ENCODE peak calls at places on chromosomes 6 and 20, in ten cellular contexts. One of them, this sample, is unnamed.

GRCh38 chr6:166866839-166867637 is 89.3 kb downstream of the RNASET2 start:
- DNase-seq in HFFc6: no peak
- DNase-seq in ELR: no peak
- DNase-seq in dorsolateral prefrontal cortex: no peak
- DNase-seq in mesendoderm: no peak
- DNase-seq in neural progenitor cell: no peak
- DNase-seq in PC-3: no peak
- DNase-seq in GM23248: no peak
- DNase-seq in kidney epithelial cell: no peak
- DNase-seq in NCI-H1436 treated with DMSO at 0.1 percent for 48 hours: no peak
- DNase-seq in this sample: no peak

GRCh38 chr20:35311409-35311808 is 19.2 kb upstream of the FAM83C start:
- DNase-seq in HFFc6: peak; percentile 15
- DNase-seq in ELR: peak; percentile 96
- DNase-seq in dorsolateral prefrontal cortex: no peak
- DNase-seq in mesendoderm: peak; percentile 58
- DNase-seq in neural progenitor cell: no peak
- DNase-seq in PC-3: peak; percentile 94
- DNase-seq in GM23248: peak; percentile 66
- DNase-seq in kidney epithelial cell: peak; percentile 73
- DNase-seq in NCI-H1436 treated with DMSO at 0.1 percent for 48 hours: no peak
- DNase-seq in this sample: no peak

GRCh38 chr6:10300071-10300470 is 114.8 kb downstream of the TFAP2A start:
- DNase-seq in HFFc6: no peak
- DNase-seq in ELR: peak; percentile 56
- DNase-seq in dorsolateral prefrontal cortex: no peak
- DNase-seq in mesendoderm: no peak
- DNase-seq in neural progenitor cell: no peak
- DNase-seq in PC-3: peak; percentile 79
- DNase-seq in GM23248: no peak
- DNase-seq in kidney epithelial cell: peak; percentile 71
- DNase-seq in NCI-H1436 treated with DMSO at 0.1 percent for 48 hours: no peak
- DNase-seq in this sample: no peak

GRCh38 chr6:33690766-33691165 is 20.7 kb downstream of the UQCC2 start:
- DNase-seq in HFFc6: no peak
- DNase-seq in ELR: no peak
- DNase-seq in dorsolateral prefrontal cortex: no peak
- DNase-seq in mesendoderm: no peak
- DNase-seq in neural progenitor cell: no peak
- DNase-seq in PC-3: no peak
- DNase-seq in GM23248: no peak
- DNase-seq in kidney epithelial cell: no peak
- DNase-seq in NCI-H1436 treated with DMSO at 0.1 percent for 48 hours: no peak
- DNase-seq in this sample: no peak

GRCh38 chr6:32558426-32559057 is 28.5 kb upstream of the HLA-DRB5 start:
- DNase-seq in HFFc6: no peak
- DNase-seq in ELR: no peak
- DNase-seq in dorsolateral prefrontal cortex: no peak
- DNase-seq in mesendoderm: peak; percentile 13
- DNase-seq in neural progenitor cell: no peak
- DNase-seq in PC-3: no peak
- DNase-seq in GM23248: no peak
- DNase-seq in kidney epithelial cell: no peak
- DNase-seq in NCI-H1436 treated with DMSO at 0.1 percent for 48 hours: no peak
- DNase-seq in this sample: no peak

GRCh38 chr6:132962936-132963579 is 148.7 kb downstream of the RPS12 start:
- DNase-seq in HFFc6: peak; percentile 12
- DNase-seq in ELR: peak; percentile 71
- DNase-seq in dorsolateral prefrontal cortex: peak; percentile 70
- DNase-seq in mesendoderm: peak; percentile 83
- DNase-seq in neural progenitor cell: peak; percentile 90
- DNase-seq in PC-3: peak; percentile 80
- DNase-seq in GM23248: peak; percentile 73
- DNase-seq in kidney epithelial cell: peak; percentile 35
- DNase-seq in NCI-H1436 treated with DMSO at 0.1 percent for 48 hours: peak; percentile 23
- DNase-seq in this sample: peak; percentile 36

GRCh38 chr6:39065561-39065960 is 17.0 kb downstream of the GLP1R start:
- DNase-seq in HFFc6: no peak
- DNase-seq in ELR: no peak
- DNase-seq in dorsolateral prefrontal cortex: no peak
- DNase-seq in mesendoderm: no peak
- DNase-seq in neural progenitor cell: no peak
- DNase-seq in PC-3: no peak
- DNase-seq in GM23248: no peak
- DNase-seq in kidney epithelial cell: no peak
- DNase-seq in NCI-H1436 treated with DMSO at 0.1 percent for 48 hours: no peak
- DNase-seq in this sample: no peak

GRCh38 chr6:54428437-54428836 is 120.2 kb downstream of the TINAG start:
- DNase-seq in HFFc6: no peak
- DNase-seq in ELR: no peak
- DNase-seq in dorsolateral prefrontal cortex: no peak
- DNase-seq in mesendoderm: no peak
- DNase-seq in neural progenitor cell: no peak
- DNase-seq in PC-3: no peak
- DNase-seq in GM23248: no peak
- DNase-seq in kidney epithelial cell: no peak
- DNase-seq in NCI-H1436 treated with DMSO at 0.1 percent for 48 hours: no peak
- DNase-seq in this sample: no peak

GRCh38 chr6:163761491-163761890 is 347.0 kb downstream of the QKI start:
- DNase-seq in HFFc6: no peak
- DNase-seq in ELR: peak; percentile 63
- DNase-seq in dorsolateral prefrontal cortex: no peak
- DNase-seq in mesendoderm: no peak
- DNase-seq in neural progenitor cell: no peak
- DNase-seq in PC-3: no peak
- DNase-seq in GM23248: peak; percentile 18
- DNase-seq in kidney epithelial cell: no peak
- DNase-seq in NCI-H1436 treated with DMSO at 0.1 percent for 48 hours: no peak
- DNase-seq in this sample: no peak

GRCh38 chr6:148704539-148704938 is 42.3 kb upstream of the UST start:
- DNase-seq in HFFc6: no peak
- DNase-seq in ELR: no peak
- DNase-seq in dorsolateral prefrontal cortex: no peak
- DNase-seq in mesendoderm: no peak
- DNase-seq in neural progenitor cell: no peak
- DNase-seq in PC-3: no peak
- DNase-seq in GM23248: no peak
- DNase-seq in kidney epithelial cell: no peak
- DNase-seq in NCI-H1436 treated with DMSO at 0.1 percent for 48 hours: no peak
- DNase-seq in this sample: no peak

GRCh38 chr6:143449731-143450452 is 603 bp downstream of the ADAT2 start:
- DNase-seq in HFFc6: peak; percentile 18
- DNase-seq in ELR: peak; percentile 50
- DNase-seq in dorsolateral prefrontal cortex: peak; percentile 31
- DNase-seq in mesendoderm: peak; percentile 41
- DNase-seq in neural progenitor cell: peak; percentile 30
- DNase-seq in PC-3: peak; percentile 22
- DNase-seq in GM23248: peak; percentile 51
- DNase-seq in kidney epithelial cell: no peak
- DNase-seq in NCI-H1436 treated with DMSO at 0.1 percent for 48 hours: no peak
- DNase-seq in this sample: peak; percentile 75

GRCh38 chr6:113306552-113307145 is 550.5 kb upstream of the MARCKS start:
- DNase-seq in HFFc6: no peak
- DNase-seq in ELR: peak; percentile 63
- DNase-seq in dorsolateral prefrontal cortex: peak; percentile 57
- DNase-seq in mesendoderm: peak; percentile 72
- DNase-seq in neural progenitor cell: peak; percentile 75
- DNase-seq in PC-3: peak; percentile 68
- DNase-seq in GM23248: peak; percentile 49
- DNase-seq in kidney epithelial cell: peak; percentile 16
- DNase-seq in NCI-H1436 treated with DMSO at 0.1 percent for 48 hours: no peak
- DNase-seq in this sample: no peak

GRCh38 chr20:60224914-60225313 is 266.7 kb downstream of the CDH26 start:
- DNase-seq in HFFc6: no peak
- DNase-seq in ELR: peak; percentile 70
- DNase-seq in dorsolateral prefrontal cortex: no peak
- DNase-seq in mesendoderm: peak; percentile 57
- DNase-seq in neural progenitor cell: peak; percentile 61
- DNase-seq in PC-3: peak; percentile 33
- DNase-seq in GM23248: peak; percentile 47
- DNase-seq in kidney epithelial cell: no peak
- DNase-seq in NCI-H1436 treated with DMSO at 0.1 percent for 48 hours: no peak
- DNase-seq in this sample: no peak

GRCh38 chr6:166058064-166058739 is 109.4 kb downstream of the TBXT start:
- DNase-seq in HFFc6: no peak
- DNase-seq in ELR: peak; percentile 22
- DNase-seq in dorsolateral prefrontal cortex: no peak
- DNase-seq in mesendoderm: peak; percentile 51
- DNase-seq in neural progenitor cell: no peak
- DNase-seq in PC-3: no peak
- DNase-seq in GM23248: peak; percentile 73
- DNase-seq in kidney epithelial cell: no peak
- DNase-seq in NCI-H1436 treated with DMSO at 0.1 percent for 48 hours: no peak
- DNase-seq in this sample: peak; percentile 89

GRCh38 chr20:58706975-58707681 is 14.5 kb downstream of the NPEPL1 start:
- DNase-seq in HFFc6: no peak
- DNase-seq in ELR: no peak
- DNase-seq in dorsolateral prefrontal cortex: peak; percentile 11
- DNase-seq in mesendoderm: no peak
- DNase-seq in neural progenitor cell: no peak
- DNase-seq in PC-3: no peak
- DNase-seq in GM23248: no peak
- DNase-seq in kidney epithelial cell: no peak
- DNase-seq in NCI-H1436 treated with DMSO at 0.1 percent for 48 hours: no peak
- DNase-seq in this sample: no peak

GRCh38 chr6:36296240-36296639 is 26.4 kb downstream of the PNPLA1 start:
- DNase-seq in HFFc6: no peak
- DNase-seq in ELR: no peak
- DNase-seq in dorsolateral prefrontal cortex: no peak
- DNase-seq in mesendoderm: no peak
- DNase-seq in neural progenitor cell: no peak
- DNase-seq in PC-3: no peak
- DNase-seq in GM23248: peak; percentile 83
- DNase-seq in kidney epithelial cell: no peak
- DNase-seq in NCI-H1436 treated with DMSO at 0.1 percent for 48 hours: no peak
- DNase-seq in this sample: no peak

GRCh38 chr20:46341374-46342044 is 33.2 kb upstream of the CDH22 start:
- DNase-seq in HFFc6: no peak
- DNase-seq in ELR: no peak
- DNase-seq in dorsolateral prefrontal cortex: no peak
- DNase-seq in mesendoderm: no peak
- DNase-seq in neural progenitor cell: peak; percentile 72
- DNase-seq in PC-3: no peak
- DNase-seq in GM23248: no peak
- DNase-seq in kidney epithelial cell: no peak
- DNase-seq in NCI-H1436 treated with DMSO at 0.1 percent for 48 hours: no peak
- DNase-seq in this sample: no peak

GRCh38 chr20:45406260-45407066 is 1.6 kb upstream of the DBNDD2 start:
- DNase-seq in HFFc6: no peak
- DNase-seq in ELR: peak; percentile 63
- DNase-seq in dorsolateral prefrontal cortex: no peak
- DNase-seq in mesendoderm: peak; percentile 49
- DNase-seq in neural progenitor cell: peak; percentile 79
- DNase-seq in PC-3: peak; percentile 52
- DNase-seq in GM23248: peak; percentile 87
- DNase-seq in kidney epithelial cell: no peak
- DNase-seq in NCI-H1436 treated with DMSO at 0.1 percent for 48 hours: no peak
- DNase-seq in this sample: no peak

GRCh38 chr6:130912451-130912850 is 85.2 kb downstream of the SMLR1 start:
- DNase-seq in HFFc6: no peak
- DNase-seq in ELR: no peak
- DNase-seq in dorsolateral prefrontal cortex: no peak
- DNase-seq in mesendoderm: no peak
- DNase-seq in neural progenitor cell: no peak
- DNase-seq in PC-3: no peak
- DNase-seq in GM23248: no peak
- DNase-seq in kidney epithelial cell: no peak
- DNase-seq in NCI-H1436 treated with DMSO at 0.1 percent for 48 hours: no peak
- DNase-seq in this sample: no peak

GRCh38 chr6:143059616-143060353 is 904 bp upstream of the AIG1 start:
- DNase-seq in HFFc6: peak; percentile 64
- DNase-seq in ELR: peak; percentile 82
- DNase-seq in dorsolateral prefrontal cortex: no peak
- DNase-seq in mesendoderm: peak; percentile 55
- DNase-seq in neural progenitor cell: no peak
- DNase-seq in PC-3: peak; percentile 93
- DNase-seq in GM23248: peak; percentile 76
- DNase-seq in kidney epithelial cell: peak; percentile 90
- DNase-seq in NCI-H1436 treated with DMSO at 0.1 percent for 48 hours: no peak
- DNase-seq in this sample: no peak

GRCh38 chr20:57990396-57990987 is 238.0 kb downstream of the ANKRD60 start:
- DNase-seq in HFFc6: peak; percentile 67
- DNase-seq in ELR: peak; percentile 57
- DNase-seq in dorsolateral prefrontal cortex: no peak
- DNase-seq in mesendoderm: no peak
- DNase-seq in neural progenitor cell: no peak
- DNase-seq in PC-3: peak; percentile 41
- DNase-seq in GM23248: peak; percentile 95
- DNase-seq in kidney epithelial cell: no peak
- DNase-seq in NCI-H1436 treated with DMSO at 0.1 percent for 48 hours: no peak
- DNase-seq in this sample: peak; percentile 58

GRCh38 chr6:3633711-3634110 is 117.8 kb downstream of the PXDC1 start:
- DNase-seq in HFFc6: no peak
- DNase-seq in ELR: no peak
- DNase-seq in dorsolateral prefrontal cortex: no peak
- DNase-seq in mesendoderm: no peak
- DNase-seq in neural progenitor cell: no peak
- DNase-seq in PC-3: no peak
- DNase-seq in GM23248: no peak
- DNase-seq in kidney epithelial cell: no peak
- DNase-seq in NCI-H1436 treated with DMSO at 0.1 percent for 48 hours: no peak
- DNase-seq in this sample: no peak

GRCh38 chr6:63897459-63897858 is 261.9 kb downstream of the PHF3 start:
- DNase-seq in HFFc6: peak; percentile 35
- DNase-seq in ELR: peak; percentile 40
- DNase-seq in dorsolateral prefrontal cortex: no peak
- DNase-seq in mesendoderm: no peak
- DNase-seq in neural progenitor cell: no peak
- DNase-seq in PC-3: peak; percentile 9
- DNase-seq in GM23248: peak; percentile 76
- DNase-seq in kidney epithelial cell: no peak
- DNase-seq in NCI-H1436 treated with DMSO at 0.1 percent for 48 hours: no peak
- DNase-seq in this sample: no peak

GRCh38 chr6:163341671-163342070 is 72.8 kb upstream of the QKI start:
- DNase-seq in HFFc6: no peak
- DNase-seq in ELR: no peak
- DNase-seq in dorsolateral prefrontal cortex: no peak
- DNase-seq in mesendoderm: peak; percentile 40
- DNase-seq in neural progenitor cell: peak; percentile 18
- DNase-seq in PC-3: no peak
- DNase-seq in GM23248: no peak
- DNase-seq in kidney epithelial cell: no peak
- DNase-seq in NCI-H1436 treated with DMSO at 0.1 percent for 48 hours: no peak
- DNase-seq in this sample: no peak

GRCh38 chr6:32046450-32047083 is 8.4 kb downstream of the CYP21A2 start:
- DNase-seq in HFFc6: no peak
- DNase-seq in ELR: peak; percentile 36
- DNase-seq in dorsolateral prefrontal cortex: no peak
- DNase-seq in mesendoderm: peak; percentile 57
- DNase-seq in neural progenitor cell: peak; percentile 43
- DNase-seq in PC-3: peak; percentile 17
- DNase-seq in GM23248: peak; percentile 47
- DNase-seq in kidney epithelial cell: no peak
- DNase-seq in NCI-H1436 treated with DMSO at 0.1 percent for 48 hours: no peak
- DNase-seq in this sample: no peak

GRCh38 chr6:106739387-106739786 is 110.0 kb downstream of the QRSL1 start:
- DNase-seq in HFFc6: no peak
- DNase-seq in ELR: no peak
- DNase-seq in dorsolateral prefrontal cortex: peak; percentile 57
- DNase-seq in mesendoderm: no peak
- DNase-seq in neural progenitor cell: no peak
- DNase-seq in PC-3: peak; percentile 96
- DNase-seq in GM23248: peak; percentile 29
- DNase-seq in kidney epithelial cell: no peak
- DNase-seq in NCI-H1436 treated with DMSO at 0.1 percent for 48 hours: no peak
- DNase-seq in this sample: no peak

GRCh38 chr6:131383421-131384411 is 189.3 kb upstream of the ARG1 start:
- DNase-seq in HFFc6: no peak
- DNase-seq in ELR: no peak
- DNase-seq in dorsolateral prefrontal cortex: no peak
- DNase-seq in mesendoderm: no peak
- DNase-seq in neural progenitor cell: peak; percentile 16
- DNase-seq in PC-3: no peak
- DNase-seq in GM23248: peak; percentile 69
- DNase-seq in kidney epithelial cell: no peak
- DNase-seq in NCI-H1436 treated with DMSO at 0.1 percent for 48 hours: no peak
- DNase-seq in this sample: peak; percentile 33

GRCh38 chr6:10395946-10396577 is 18.8 kb downstream of the TFAP2A start:
- DNase-seq in HFFc6: no peak
- DNase-seq in ELR: no peak
- DNase-seq in dorsolateral prefrontal cortex: no peak
- DNase-seq in mesendoderm: no peak
- DNase-seq in neural progenitor cell: peak; percentile 49
- DNase-seq in PC-3: no peak
- DNase-seq in GM23248: no peak
- DNase-seq in kidney epithelial cell: no peak
- DNase-seq in NCI-H1436 treated with DMSO at 0.1 percent for 48 hours: no peak
- DNase-seq in this sample: peak; percentile 69

This sample was measured in foreskin melanocyte.